ENCODE peak calls at places on chromosomes 2 and 18, in nine cellular contexts. One of them, this sample, is unnamed.

GRCh38 chr2:186569906-186570305 is 19.9 kb upstream of the ITGAV start:
- DNase-seq in RKO: no peak
- DNase-seq in activated CD4-positive, alpha-beta T cell treated with anti-CD3 and anti-CD28 coated beads, Interleukin-2, amount 10 ng/mL, durations not matched to agents 7 days and 5 days: no peak
- DNase-seq in germinal center: no peak
- DNase-seq in fibroblast of villous mesenchyme: no peak
- DNase-seq in SHP77: no peak
- DNase-seq in foreskin fibroblast: no peak
- DNase-seq in astrocyte of the spinal cord: peak
- DNase-seq in uterus: no peak
- DNase-seq in this sample: no peak

GRCh38 chr2:107411267-107411666 is 415.4 kb upstream of the RGPD4 start:
- DNase-seq in RKO: no peak
- DNase-seq in activated CD4-positive, alpha-beta T cell treated with anti-CD3 and anti-CD28 coated beads, Interleukin-2, amount 10 ng/mL, durations not matched to agents 7 days and 5 days: no peak
- DNase-seq in germinal center: no peak
- DNase-seq in fibroblast of villous mesenchyme: no peak
- DNase-seq in SHP77: no peak
- DNase-seq in foreskin fibroblast: no peak
- DNase-seq in astrocyte of the spinal cord: no peak
- DNase-seq in uterus: no peak
- DNase-seq in this sample: no peak

GRCh38 chr2:213317929-213318328 is 33.7 kb downstream of the SPAG16 start:
- DNase-seq in RKO: no peak
- DNase-seq in activated CD4-positive, alpha-beta T cell treated with anti-CD3 and anti-CD28 coated beads, Interleukin-2, amount 10 ng/mL, durations not matched to agents 7 days and 5 days: no peak
- DNase-seq in germinal center: no peak
- DNase-seq in fibroblast of villous mesenchyme: peak
- DNase-seq in SHP77: no peak
- DNase-seq in foreskin fibroblast: peak
- DNase-seq in astrocyte of the spinal cord: peak
- DNase-seq in uterus: no peak
- DNase-seq in this sample: no peak

GRCh38 chr18:63266888-63267790 is 52.4 kb downstream of the BCL2 start:
- DNase-seq in RKO: no peak
- DNase-seq in activated CD4-positive, alpha-beta T cell treated with anti-CD3 and anti-CD28 coated beads, Interleukin-2, amount 10 ng/mL, durations not matched to agents 7 days and 5 days: no peak
- DNase-seq in germinal center: no peak
- DNase-seq in fibroblast of villous mesenchyme: no peak
- DNase-seq in SHP77: no peak
- DNase-seq in foreskin fibroblast: no peak
- DNase-seq in astrocyte of the spinal cord: no peak
- DNase-seq in uterus: no peak
- DNase-seq in this sample: no peak

GRCh38 chr2:219244789-219245147 is 476 bp downstream of the GLB1L start:
- DNase-seq in RKO: peak
- DNase-seq in activated CD4-positive, alpha-beta T cell treated with anti-CD3 and anti-CD28 coated beads, Interleukin-2, amount 10 ng/mL, durations not matched to agents 7 days and 5 days: no peak
- DNase-seq in germinal center: no peak
- DNase-seq in fibroblast of villous mesenchyme: no peak
- DNase-seq in SHP77: no peak
- DNase-seq in foreskin fibroblast: no peak
- DNase-seq in astrocyte of the spinal cord: no peak
- DNase-seq in uterus: no peak
- DNase-seq in this sample: no peak

GRCh38 chr2:216756435-216756834 is 61.1 kb upstream of the IGFBP5 start:
- DNase-seq in RKO: no peak
- DNase-seq in activated CD4-positive, alpha-beta T cell treated with anti-CD3 and anti-CD28 coated beads, Interleukin-2, amount 10 ng/mL, durations not matched to agents 7 days and 5 days: no peak
- DNase-seq in germinal center: no peak
- DNase-seq in fibroblast of villous mesenchyme: no peak
- DNase-seq in SHP77: no peak
- DNase-seq in foreskin fibroblast: no peak
- DNase-seq in astrocyte of the spinal cord: no peak
- DNase-seq in uterus: no peak
- DNase-seq in this sample: no peak

GRCh38 chr2:43754180-43754579 is 19.7 kb upstream of the DYNC2LI1 start:
- DNase-seq in RKO: no peak
- DNase-seq in activated CD4-positive, alpha-beta T cell treated with anti-CD3 and anti-CD28 coated beads, Interleukin-2, amount 10 ng/mL, durations not matched to agents 7 days and 5 days: no peak
- DNase-seq in germinal center: no peak
- DNase-seq in fibroblast of villous mesenchyme: no peak
- DNase-seq in SHP77: no peak
- DNase-seq in foreskin fibroblast: no peak
- DNase-seq in astrocyte of the spinal cord: no peak
- DNase-seq in uterus: no peak
- DNase-seq in this sample: no peak

GRCh38 chr2:8987413-8987812 is 16.1 kb downstream of the MBOAT2 start:
- DNase-seq in RKO: no peak
- DNase-seq in activated CD4-positive, alpha-beta T cell treated with anti-CD3 and anti-CD28 coated beads, Interleukin-2, amount 10 ng/mL, durations not matched to agents 7 days and 5 days: no peak
- DNase-seq in germinal center: no peak
- DNase-seq in fibroblast of villous mesenchyme: no peak
- DNase-seq in SHP77: no peak
- DNase-seq in foreskin fibroblast: peak
- DNase-seq in astrocyte of the spinal cord: no peak
- DNase-seq in uterus: no peak
- DNase-seq in this sample: no peak

GRCh38 chr2:202035089-202035940 is 1.7 kb downstream of the FZD7 start:
- DNase-seq in RKO: no peak
- DNase-seq in activated CD4-positive, alpha-beta T cell treated with anti-CD3 and anti-CD28 coated beads, Interleukin-2, amount 10 ng/mL, durations not matched to agents 7 days and 5 days: peak
- DNase-seq in germinal center: no peak
- DNase-seq in fibroblast of villous mesenchyme: peak
- DNase-seq in SHP77: no peak
- DNase-seq in foreskin fibroblast: peak
- DNase-seq in astrocyte of the spinal cord: peak
- DNase-seq in uterus: peak
- DNase-seq in this sample: no peak

GRCh38 chr2:2057125-2057721 is 273.9 kb downstream of the MYT1L start:
- DNase-seq in RKO: peak
- DNase-seq in activated CD4-positive, alpha-beta T cell treated with anti-CD3 and anti-CD28 coated beads, Interleukin-2, amount 10 ng/mL, durations not matched to agents 7 days and 5 days: peak
- DNase-seq in germinal center: no peak
- DNase-seq in fibroblast of villous mesenchyme: no peak
- DNase-seq in SHP77: peak
- DNase-seq in foreskin fibroblast: no peak
- DNase-seq in astrocyte of the spinal cord: peak
- DNase-seq in uterus: peak
- DNase-seq in this sample: no peak

GRCh38 chr2:205590759-205591158 is 91.5 kb upstream of the NRP2 start:
- DNase-seq in RKO: no peak
- DNase-seq in activated CD4-positive, alpha-beta T cell treated with anti-CD3 and anti-CD28 coated beads, Interleukin-2, amount 10 ng/mL, durations not matched to agents 7 days and 5 days: no peak
- DNase-seq in germinal center: no peak
- DNase-seq in fibroblast of villous mesenchyme: peak
- DNase-seq in SHP77: no peak
- DNase-seq in foreskin fibroblast: peak
- DNase-seq in astrocyte of the spinal cord: peak
- DNase-seq in uterus: no peak
- DNase-seq in this sample: no peak

GRCh38 chr2:218999021-218999880 is 6.0 kb upstream of the CRYBA2 start:
- DNase-seq in RKO: no peak
- DNase-seq in activated CD4-positive, alpha-beta T cell treated with anti-CD3 and anti-CD28 coated beads, Interleukin-2, amount 10 ng/mL, durations not matched to agents 7 days and 5 days: no peak
- DNase-seq in germinal center: no peak
- DNase-seq in fibroblast of villous mesenchyme: no peak
- DNase-seq in SHP77: peak
- DNase-seq in foreskin fibroblast: no peak
- DNase-seq in astrocyte of the spinal cord: no peak
- DNase-seq in uterus: no peak
- DNase-seq in this sample: no peak

GRCh38 chr2:61763605-61764034 is 90.2 kb downstream of the FAM161A start:
- DNase-seq in RKO: peak
- DNase-seq in activated CD4-positive, alpha-beta T cell treated with anti-CD3 and anti-CD28 coated beads, Interleukin-2, amount 10 ng/mL, durations not matched to agents 7 days and 5 days: no peak
- DNase-seq in germinal center: peak
- DNase-seq in fibroblast of villous mesenchyme: peak
- DNase-seq in SHP77: peak
- DNase-seq in foreskin fibroblast: peak
- DNase-seq in astrocyte of the spinal cord: peak
- DNase-seq in uterus: peak
- DNase-seq in this sample: no peak

GRCh38 chr2:159124931-159125467 is 156.6 kb downstream of the TANC1 start:
- DNase-seq in RKO: no peak
- DNase-seq in activated CD4-positive, alpha-beta T cell treated with anti-CD3 and anti-CD28 coated beads, Interleukin-2, amount 10 ng/mL, durations not matched to agents 7 days and 5 days: no peak
- DNase-seq in germinal center: no peak
- DNase-seq in fibroblast of villous mesenchyme: peak
- DNase-seq in SHP77: no peak
- DNase-seq in foreskin fibroblast: no peak
- DNase-seq in astrocyte of the spinal cord: peak
- DNase-seq in uterus: no peak
- DNase-seq in this sample: no peak

GRCh38 chr18:62458346-62458745 is 64.5 kb upstream of the ZCCHC2 start:
- DNase-seq in RKO: no peak
- DNase-seq in activated CD4-positive, alpha-beta T cell treated with anti-CD3 and anti-CD28 coated beads, Interleukin-2, amount 10 ng/mL, durations not matched to agents 7 days and 5 days: no peak
- DNase-seq in germinal center: no peak
- DNase-seq in fibroblast of villous mesenchyme: no peak
- DNase-seq in SHP77: no peak
- DNase-seq in foreskin fibroblast: no peak
- DNase-seq in astrocyte of the spinal cord: no peak
- DNase-seq in uterus: no peak
- DNase-seq in this sample: no peak